ENCODE peak calls at places on chromosome 2, in nine cellular contexts. G is NCI-H1930; V is glutamatergic neuron; O is NCI-H1092 treated with DMSO at 0.1 percent for 48 hours; N is fibroblast of the conjunctiva; L is omental fat pad; A is left cardiac atrium; E is CD4-positive, CD25-positive, alpha-beta regulatory T cell; J is lung. M is an unnamed sample.

GRCh38 chr2:121038031-121038430 is 247.0 kb downstream of the TFCP2L1 start:
- DNase-seq in V (no peak), J (no peak), E (no peak), L (no peak), N (no peak), A (no peak), O (no peak), G (no peak), M (no peak)

GRCh38 chr2:225771691-225772090 is 372.2 kb downstream of the NYAP2 start:
- DNase-seq in O (no peak), V (no peak), L (no peak), G (no peak), J (no peak), E (no peak), N (no peak), A (no peak), M (peak)

GRCh38 chr2:72934683-72935610 is 17.6 kb downstream of the EMX1 start:
- DNase-seq in N (no peak), A (no peak), V (no peak), O (peak), E (no peak), J (no peak), L (no peak), G (peak), M (peak)

GRCh38 chr2:9793918-9794717 is 49.2 kb upstream of the TAF1B start:
- DNase-seq in E (no peak), L (no peak), O (no peak), N (no peak), A (no peak), V (no peak), G (no peak), J (no peak), M (no peak)

GRCh38 chr2:189648846-189649529 is 12.3 kb upstream of the ASNSD1 start:
- DNase-seq in L (no peak), E (no peak), N (no peak), V (no peak), A (no peak), G (no peak), J (no peak), O (no peak), M (no peak)

GRCh38 chr2:234681206-234681605 is 184.3 kb upstream of the ARL4C start:
- DNase-seq in L (no peak), N (no peak), O (no peak), G (peak), A (no peak), E (no peak), J (no peak), V (no peak), M (peak)

GRCh38 chr2:234218261-234219180 is 168.0 kb downstream of the SPP2 start:
- DNase-seq in L (no peak), O (no peak), V (no peak), G (no peak), N (no peak), J (no peak), E (no peak), A (no peak), M (peak)

GRCh38 chr2:51795248-51795888 is 763.4 kb upstream of the NRXN1 start:
- DNase-seq in G (no peak), A (no peak), J (no peak), O (peak), L (no peak), E (no peak), N (no peak), V (peak), M (peak)

GRCh38 chr2:119485336-119486110 is 38.8 kb downstream of the SCTR start:
- DNase-seq in V (no peak), G (no peak), E (no peak), J (peak), N (no peak), L (no peak), A (peak), O (no peak), M (no peak)

GRCh38 chr2:64727843-64728463 is 74.2 kb upstream of the SERTAD2 start:
- DNase-seq in L (no peak), A (no peak), O (no peak), J (no peak), V (no peak), G (no peak), N (no peak), E (no peak), M (peak)

GRCh38 chr2:216426938-216427337 is 14.7 kb downstream of the SMARCAL1 start:
- DNase-seq in J (no peak), A (no peak), N (no peak), V (no peak), L (no peak), O (no peak), E (no peak), G (no peak), M (peak)

GRCh38 chr2:128727914-128728313 is 409.2 kb upstream of the HS6ST1 start:
- DNase-seq in A (no peak), O (no peak), J (no peak), G (no peak), N (peak), E (no peak), L (no peak), V (no peak), M (no peak)

GRCh38 chr2:41735006-41735405 is 312.8 kb upstream of the PKDCC start:
- DNase-seq in A (no peak), L (no peak), N (no peak), J (no peak), O (no peak), V (no peak), G (no peak), E (no peak), M (no peak)

GRCh38 chr2:85704038-85704437 is 9.9 kb downstream of the GNLY start:
- DNase-seq in A (no peak), N (no peak), L (no peak), V (no peak), E (no peak), O (no peak), J (no peak), G (no peak), M (no peak)

GRCh38 chr2:120600335-120600734 is 135.3 kb upstream of the GLI2 start:
- DNase-seq in A (no peak), G (no peak), N (no peak), V (no peak), J (no peak), O (no peak), E (no peak), L (no peak), M (no peak)

GRCh38 chr2:27208486-27209050 is 3.3 kb upstream of the ATRAID start:
- DNase-seq in O (no peak), A (no peak), G (no peak), V (no peak), N (no peak), J (no peak), L (no peak), E (no peak), M (no peak)

GRCh38 chr2:119841550-119841949 is 81.8 kb downstream of the PTPN4 start:
- DNase-seq in G (no peak), V (no peak), N (no peak), J (no peak), E (no peak), O (no peak), L (no peak), A (no peak), M (no peak)

GRCh38 chr2:190789074-190790004 is 91.3 kb upstream of the GLS start:
- DNase-seq in G (no peak), L (no peak), A (no peak), J (no peak), O (no peak), V (no peak), E (no peak), N (no peak), M (peak)

GRCh38 chr2:9847140-9847539 is 3.9 kb downstream of the TAF1B start:
- DNase-seq in O (no peak), N (no peak), A (no peak), J (no peak), V (no peak), L (no peak), E (no peak), G (no peak), M (no peak)

GRCh38 chr2:67075530-67076253 is 321.4 kb upstream of the ETAA1 start:
- DNase-seq in N (no peak), L (no peak), J (no peak), V (no peak), O (no peak), A (no peak), E (no peak), G (no peak), M (no peak)

GRCh38 chr2:7837232-7837760 is 844.6 kb upstream of the ID2 start:
- DNase-seq in N (no peak), V (no peak), L (no peak), E (no peak), O (no peak), G (no peak), J (no peak), A (no peak), M (no peak)

GRCh38 chr2:207188601-207189000 is 22.9 kb upstream of the KLF7 start:
- DNase-seq in G (peak), O (peak), L (no peak), J (no peak), E (no peak), N (no peak), V (no peak), A (no peak), M (no peak)

GRCh38 chr2:55949211-55949610 is 25.6 kb upstream of the EFEMP1 start:
- DNase-seq in L (no peak), J (no peak), N (no peak), A (no peak), E (no peak), G (no peak), V (no peak), O (no peak), M (no peak)

GRCh38 chr2:20653695-20654306 is 2.9 kb upstream of the HS1BP3 start:
- DNase-seq in J (no peak), A (no peak), N (no peak), L (no peak), V (no peak), O (no peak), G (no peak), E (no peak), M (no peak)

GRCh38 chr2:28152585-28153284 is 239.9 kb upstream of the FOSL2 start:
- DNase-seq in O (no peak), E (no peak), L (no peak), A (no peak), V (no peak), J (no peak), N (no peak), G (no peak), M (peak)

GRCh38 chr2:151111599-151112278 is 149.9 kb downstream of the RBM43 start:
- DNase-seq in G (no peak), J (no peak), O (no peak), E (no peak), N (peak), L (no peak), V (no peak), A (no peak), M (peak)

GRCh38 chr2:197292614-197293013 is 18.0 kb downstream of the ANKRD44 start:
- DNase-seq in A (no peak), V (no peak), E (no peak), O (no peak), L (no peak), J (no peak), N (no peak), G (no peak), M (no peak)

GRCh38 chr2:20137131-20137571 is 85.7 kb upstream of the LAPTM4A start:
- DNase-seq in V (no peak), L (no peak), J (no peak), N (no peak), E (no peak), O (no peak), G (no peak), A (no peak), M (no peak)

GRCh38 chr2:143705108-143705686 is 576.0 kb downstream of the ARHGAP15 start:
- DNase-seq in N (no peak), G (no peak), A (no peak), L (no peak), J (no peak), V (no peak), E (no peak), O (no peak), M (no peak)

GRCh38 chr2:10978112-10978670 is 66.5 kb downstream of the KCNF1 start:
- DNase-seq in N (no peak), O (no peak), E (no peak), L (no peak), A (no peak), J (no peak), V (no peak), G (no peak), M (no peak)

GRCh38 chr2:174666312-174666711 is 68.7 kb upstream of the WIPF1 start:
- DNase-seq in J (peak), L (no peak), V (no peak), N (no peak), A (no peak), G (no peak), E (no peak), O (no peak), M (no peak)

GRCh38 chr2:61647044-61647443 is 108.9 kb upstream of the XPO1 start:
- DNase-seq in A (no peak), L (no peak), G (no peak), O (no peak), N (no peak), E (no peak), V (no peak), J (no peak), M (no peak)

GRCh38 chr2:239882335-239882734 is 142.8 kb downstream of the NDUFA10 start:
- DNase-seq in V (peak), O (no peak), J (peak), E (peak), N (no peak), G (peak), A (peak), L (peak), M (peak)

GRCh38 chr2:70367722-70368323 is 66.0 kb upstream of the FAM136A start:
- DNase-seq in O (no peak), G (no peak), L (no peak), J (no peak), N (peak), V (no peak), A (no peak), E (no peak), M (peak)

GRCh38 chr2:120177011-120177621 is 46.1 kb downstream of the TMEM185B start:
- DNase-seq in N (no peak), O (no peak), A (peak), J (peak), V (no peak), E (peak), L (no peak), G (no peak), M (no peak)

GRCh38 chr2:168731550-168732128 is 70.8 kb upstream of the NOSTRIN start:
- DNase-seq in N (no peak), J (no peak), L (no peak), E (no peak), O (no peak), V (no peak), A (no peak), G (no peak), M (peak)

GRCh38 chr2:235170536-235171510 is 219.0 kb downstream of the SH3BP4 start:
- DNase-seq in O (peak), J (no peak), V (peak), N (peak), G (no peak), L (no peak), E (no peak), A (peak), M (peak)

GRCh38 chr2:71786291-71787107 is 333.1 kb downstream of the DYSF start:
- DNase-seq in J (peak), N (no peak), O (no peak), G (no peak), E (no peak), V (no peak), A (no peak), L (no peak), M (no peak)